ENCODE peak calls at places on chromosomes 11 and 22, in eight cellular contexts. One of them, this sample, is unnamed.

GRCh38 chr11:17770048-17770652 is 35.6 kb downstream of the KCNC1 start:
- DNase-seq in Kasumi-1: no peak
- DNase-seq in DMS153: peak; percentile 64
- DNase-seq in AG04450: no peak
- DNase-seq in activated CD8-positive, alpha-beta memory T cell treated with anti-CD3 and anti-CD28 coated beads, Interleukin-2, amount 50 U/mL, for 48 hours: no peak
- DNase-seq in stromal cell of bone marrow: no peak
- DNase-seq in WERI-Rb-1: peak; percentile 48
- DNase-seq in psoas muscle: no peak
- DNase-seq in this sample: no peak

GRCh38 chr11:9815486-9816136 is 151.7 kb downstream of the SWAP70 start:
- DNase-seq in AG04450: peak; percentile 29
- DNase-seq in activated CD8-positive, alpha-beta memory T cell treated with anti-CD3 and anti-CD28 coated beads, Interleukin-2, amount 50 U/mL, for 48 hours: no peak
- DNase-seq in Kasumi-1: no peak
- DNase-seq in stromal cell of bone marrow: peak; percentile 89
- DNase-seq in WERI-Rb-1: no peak
- DNase-seq in DMS153: no peak
- DNase-seq in psoas muscle: no peak
- DNase-seq in this sample: peak; percentile 40

GRCh38 chr11:2250041-2250440 is 20.3 kb downstream of the ASCL2 start:
- DNase-seq in WERI-Rb-1: no peak
- DNase-seq in AG04450: no peak
- DNase-seq in activated CD8-positive, alpha-beta memory T cell treated with anti-CD3 and anti-CD28 coated beads, Interleukin-2, amount 50 U/mL, for 48 hours: no peak
- DNase-seq in psoas muscle: no peak
- DNase-seq in Kasumi-1: no peak
- DNase-seq in DMS153: no peak
- DNase-seq in stromal cell of bone marrow: no peak
- DNase-seq in this sample: no peak

GRCh38 chr11:1401656-1402221 is 12.0 kb downstream of the BRSK2 start:
- DNase-seq in DMS153: no peak
- DNase-seq in psoas muscle: peak; percentile 70
- DNase-seq in Kasumi-1: peak; percentile 72
- DNase-seq in AG04450: peak; percentile 20
- DNase-seq in WERI-Rb-1: no peak
- DNase-seq in activated CD8-positive, alpha-beta memory T cell treated with anti-CD3 and anti-CD28 coated beads, Interleukin-2, amount 50 U/mL, for 48 hours: peak; percentile 69
- DNase-seq in stromal cell of bone marrow: peak; percentile 27
- DNase-seq in this sample: peak; percentile 24

GRCh38 chr11:16879690-16880089 is 134.5 kb downstream of the PLEKHA7 start:
- DNase-seq in psoas muscle: no peak
- DNase-seq in AG04450: no peak
- DNase-seq in activated CD8-positive, alpha-beta memory T cell treated with anti-CD3 and anti-CD28 coated beads, Interleukin-2, amount 50 U/mL, for 48 hours: no peak
- DNase-seq in DMS153: no peak
- DNase-seq in WERI-Rb-1: no peak
- DNase-seq in Kasumi-1: no peak
- DNase-seq in stromal cell of bone marrow: no peak
- DNase-seq in this sample: no peak

GRCh38 chr11:116976941-116977570 is 121.2 kb downstream of the SIK3 start:
- DNase-seq in activated CD8-positive, alpha-beta memory T cell treated with anti-CD3 and anti-CD28 coated beads, Interleukin-2, amount 50 U/mL, for 48 hours: no peak
- DNase-seq in DMS153: no peak
- DNase-seq in AG04450: no peak
- DNase-seq in WERI-Rb-1: no peak
- DNase-seq in stromal cell of bone marrow: no peak
- DNase-seq in psoas muscle: no peak
- DNase-seq in Kasumi-1: no peak
- DNase-seq in this sample: no peak

GRCh38 chr22:40156001-40156516 is 21.7 kb upstream of the TNRC6B start:
- DNase-seq in psoas muscle: peak; percentile 21
- DNase-seq in WERI-Rb-1: no peak
- DNase-seq in Kasumi-1: peak; percentile 78
- DNase-seq in stromal cell of bone marrow: no peak
- DNase-seq in activated CD8-positive, alpha-beta memory T cell treated with anti-CD3 and anti-CD28 coated beads, Interleukin-2, amount 50 U/mL, for 48 hours: no peak
- DNase-seq in DMS153: peak; percentile 97
- DNase-seq in AG04450: no peak
- DNase-seq in this sample: no peak

GRCh38 chr22:39090426-39091064 is 6.5 kb upstream of the APOBEC3H start:
- DNase-seq in stromal cell of bone marrow: no peak
- DNase-seq in WERI-Rb-1: no peak
- DNase-seq in psoas muscle: peak; percentile 29
- DNase-seq in Kasumi-1: no peak
- DNase-seq in DMS153: no peak
- DNase-seq in AG04450: no peak
- DNase-seq in activated CD8-positive, alpha-beta memory T cell treated with anti-CD3 and anti-CD28 coated beads, Interleukin-2, amount 50 U/mL, for 48 hours: peak; percentile 89
- DNase-seq in this sample: no peak

GRCh38 chr11:68689737-68690625 is 5.6 kb downstream of the GAL start:
- DNase-seq in WERI-Rb-1: no peak
- DNase-seq in psoas muscle: no peak
- DNase-seq in AG04450: no peak
- DNase-seq in DMS153: no peak
- DNase-seq in activated CD8-positive, alpha-beta memory T cell treated with anti-CD3 and anti-CD28 coated beads, Interleukin-2, amount 50 U/mL, for 48 hours: no peak
- DNase-seq in Kasumi-1: no peak
- DNase-seq in stromal cell of bone marrow: no peak
- DNase-seq in this sample: no peak

GRCh38 chr11:116481126-116481644 is 291.6 kb downstream of the BUD13 start:
- DNase-seq in Kasumi-1: no peak
- DNase-seq in psoas muscle: no peak
- DNase-seq in stromal cell of bone marrow: no peak
- DNase-seq in DMS153: no peak
- DNase-seq in AG04450: no peak
- DNase-seq in activated CD8-positive, alpha-beta memory T cell treated with anti-CD3 and anti-CD28 coated beads, Interleukin-2, amount 50 U/mL, for 48 hours: no peak
- DNase-seq in WERI-Rb-1: peak; percentile 87
- DNase-seq in this sample: no peak

GRCh38 chr22:29199702-29200400 is 5.8 kb upstream of the EMID1 start:
- DNase-seq in DMS153: no peak
- DNase-seq in Kasumi-1: no peak
- DNase-seq in activated CD8-positive, alpha-beta memory T cell treated with anti-CD3 and anti-CD28 coated beads, Interleukin-2, amount 50 U/mL, for 48 hours: no peak
- DNase-seq in psoas muscle: no peak
- DNase-seq in WERI-Rb-1: no peak
- DNase-seq in AG04450: no peak
- DNase-seq in stromal cell of bone marrow: no peak
- DNase-seq in this sample: no peak

GRCh38 chr11:367956-368413 is 1.3 kb upstream of the B4GALNT4 start:
- DNase-seq in AG04450: no peak
- DNase-seq in psoas muscle: no peak
- DNase-seq in WERI-Rb-1: no peak
- DNase-seq in activated CD8-positive, alpha-beta memory T cell treated with anti-CD3 and anti-CD28 coated beads, Interleukin-2, amount 50 U/mL, for 48 hours: no peak
- DNase-seq in DMS153: no peak
- DNase-seq in Kasumi-1: no peak
- DNase-seq in stromal cell of bone marrow: no peak
- DNase-seq in this sample: no peak

GRCh38 chr22:26770624-26771023 is 113.2 kb downstream of the MIAT start:
- DNase-seq in stromal cell of bone marrow: no peak
- DNase-seq in Kasumi-1: no peak
- DNase-seq in psoas muscle: no peak
- DNase-seq in activated CD8-positive, alpha-beta memory T cell treated with anti-CD3 and anti-CD28 coated beads, Interleukin-2, amount 50 U/mL, for 48 hours: no peak
- DNase-seq in WERI-Rb-1: no peak
- DNase-seq in DMS153: no peak
- DNase-seq in AG04450: no peak
- DNase-seq in this sample: no peak

GRCh38 chr11:69842746-69843528 is 23.7 kb upstream of the FGF3 start:
- DNase-seq in activated CD8-positive, alpha-beta memory T cell treated with anti-CD3 and anti-CD28 coated beads, Interleukin-2, amount 50 U/mL, for 48 hours: peak; percentile 23
- DNase-seq in DMS153: no peak
- DNase-seq in Kasumi-1: no peak
- DNase-seq in stromal cell of bone marrow: no peak
- DNase-seq in psoas muscle: no peak
- DNase-seq in AG04450: no peak
- DNase-seq in WERI-Rb-1: no peak
- DNase-seq in this sample: no peak

GRCh38 chr11:130911306-130911705 is 5.0 kb downstream of the SNX19 start:
- DNase-seq in psoas muscle: no peak
- DNase-seq in AG04450: no peak
- DNase-seq in activated CD8-positive, alpha-beta memory T cell treated with anti-CD3 and anti-CD28 coated beads, Interleukin-2, amount 50 U/mL, for 48 hours: no peak
- DNase-seq in WERI-Rb-1: no peak
- DNase-seq in Kasumi-1: no peak
- DNase-seq in DMS153: no peak
- DNase-seq in stromal cell of bone marrow: no peak
- DNase-seq in this sample: no peak

GRCh38 chr11:47212938-47213337 is 1.8 kb upstream of the DDB2 start:
- DNase-seq in AG04450: no peak
- DNase-seq in Kasumi-1: no peak
- DNase-seq in activated CD8-positive, alpha-beta memory T cell treated with anti-CD3 and anti-CD28 coated beads, Interleukin-2, amount 50 U/mL, for 48 hours: no peak
- DNase-seq in DMS153: no peak
- DNase-seq in stromal cell of bone marrow: no peak
- DNase-seq in WERI-Rb-1: no peak
- DNase-seq in psoas muscle: no peak
- DNase-seq in this sample: no peak

This sample was measured in astrocyte of the cerebellum.